ENCODE peak calls at places on chromosomes 13 and 19, in four cellular contexts. N is WTC11, J is GM12878, Z is HepG2. B is an unnamed sample.

GRCh38 chr19:50723069-50723468 is at the start of gene CLEC11A:
- DNase-seq in N (no peak), Z (no peak), J (no peak), B (no peak)

GRCh38 chr19:43872547-43873336 is 45.6 kb downstream of the ZNF283 start:
- DNase-seq in N (no peak), Z (no peak), J (no peak), B (no peak)

GRCh38 chr19:11577451-11578341 is at the start of gene ACP5:
- DNase-seq in N (no peak), J (no peak), Z (no peak), B (no peak)

GRCh38 chr19:31232871-31233270 is 116.4 kb downstream of the TSHZ3 start:
- DNase-seq in J (no peak), N (no peak), Z (no peak), B (no peak)

GRCh38 chr19:48635263-48635965 is 1.8 kb downstream of the DBP start:
- DNase-seq in N (peak), Z (no peak), J (no peak), B (peak)

GRCh38 chr13:21218351-21219043 is 42.0 kb downstream of the MRPL57 start:
- DNase-seq in N (no peak), Z (no peak), J (peak), B (no peak)

GRCh38 chr19:52622261-52622660 is 15.9 kb downstream of the ZNF83 start:
- DNase-seq in N (peak), Z (no peak), J (no peak), B (no peak)

GRCh38 chr13:39364797-39365468 is 238.1 kb downstream of the LHFPL6 start:
- DNase-seq in J (no peak), Z (peak), N (no peak), B (no peak)

GRCh38 chr13:28434934-28435333 is 60.0 kb downstream of the FLT1 start:
- DNase-seq in Z (no peak), N (no peak), J (no peak), B (no peak)

GRCh38 chr19:19649159-19649558 is 5.7 kb upstream of the GMIP start:
- DNase-seq in N (no peak), Z (no peak), J (no peak), B (no peak)

GRCh38 chr13:114004416-114005205 is 30.7 kb upstream of the C13orf46 start:
- DNase-seq in N (no peak), J (no peak), Z (peak), B (peak)

GRCh38 chr19:47778089-47778953 is at the start of gene SELENOW:
- DNase-seq in N (peak), J (peak), Z (peak), B (peak)

GRCh38 chr13:49112782-49113525 is 107.2 kb upstream of the MLNR start:
- DNase-seq in N (no peak), Z (no peak), J (no peak), B (peak)

GRCh38 chr19:33624586-33625153 is 2.9 kb downstream of the CHST8 start:
- DNase-seq in Z (no peak), J (no peak), N (no peak), B (no peak)

GRCh38 chr19:46109876-46110275 is 14.6 kb downstream of the IGFL3 start:
- DNase-seq in Z (no peak), N (no peak), J (no peak), B (no peak)

GRCh38 chr13:98458431-98458830 is 118.5 kb downstream of the STK24 start:
- DNase-seq in N (no peak), Z (no peak), J (no peak), B (no peak)

GRCh38 chr13:41782086-41782485 is 178.8 kb downstream of the VWA8 start:
- DNase-seq in J (no peak), N (no peak), Z (peak), B (no peak)

GRCh38 chr13:53920916-53921315 is 892.3 kb downstream of the OLFM4 start:
- DNase-seq in J (no peak), N (no peak), Z (no peak), B (no peak)

GRCh38 chr19:45640849-45641273 is 1.7 kb upstream of the EML2 start:
- DNase-seq in Z (peak), N (peak), J (no peak), B (peak)

GRCh38 chr19:42284066-42284501 is 15.0 kb downstream of the CIC start:
- DNase-seq in Z (no peak), J (no peak), N (peak), B (peak)

GRCh38 chr19:2543463-2544442 is 67.8 kb downstream of the GADD45B start:
- DNase-seq in J (no peak), Z (peak), N (peak), B (peak)

GRCh38 chr13:19606737-19607136 is 26.7 kb upstream of the MPHOSPH8 start:
- DNase-seq in Z (no peak), J (no peak), N (no peak), B (no peak)

GRCh38 chr13:45807520-45808099 is 43.9 kb downstream of the SIAH3 start:
- DNase-seq in Z (peak), N (peak), J (peak), B (peak)

GRCh38 chr13:32266130-32266529 is 49.0 kb downstream of the ZAR1L start:
- DNase-seq in J (no peak), Z (peak), N (no peak), B (no peak)

GRCh38 chr13:71704650-71705049 is 162.4 kb downstream of the DACH1 start:
- DNase-seq in N (no peak), Z (no peak), J (no peak), B (no peak)

GRCh38 chr19:4233282-4233853 is 4.0 kb downstream of the EBI3 start:
- DNase-seq in Z (peak), J (no peak), N (peak), B (peak)

GRCh38 chr13:26653310-26653709 is 95.8 kb downstream of the WASF3 start:
- DNase-seq in J (no peak), N (no peak), Z (no peak), B (no peak)

GRCh38 chr13:39536906-39537305 is 66.1 kb downstream of the LHFPL6 start:
- DNase-seq in J (no peak), N (no peak), Z (no peak), B (no peak)

GRCh38 chr13:95677564-95678386 is 836 bp downstream of the DNAJC3 start:
- DNase-seq in N (peak), J (no peak), Z (no peak), B (no peak)

GRCh38 chr19:23810496-23810895 is 51.8 kb upstream of the ZNF681 start:
- DNase-seq in N (no peak), J (no peak), Z (no peak), B (no peak)

GRCh38 chr19:5665781-5666513 is 14.4 kb downstream of the MICOS13 start:
- DNase-seq in Z (peak), N (no peak), J (peak), B (no peak)

GRCh38 chr19:11422163-11423068 is 3.3 kb upstream of the RGL3 start:
- DNase-seq in N (peak), J (peak), Z (no peak), B (no peak)

GRCh38 chr19:5718579-5719273 is 1.2 kb downstream of the LONP1 start:
- DNase-seq in N (no peak), J (peak), Z (peak), B (peak)

DNA sequence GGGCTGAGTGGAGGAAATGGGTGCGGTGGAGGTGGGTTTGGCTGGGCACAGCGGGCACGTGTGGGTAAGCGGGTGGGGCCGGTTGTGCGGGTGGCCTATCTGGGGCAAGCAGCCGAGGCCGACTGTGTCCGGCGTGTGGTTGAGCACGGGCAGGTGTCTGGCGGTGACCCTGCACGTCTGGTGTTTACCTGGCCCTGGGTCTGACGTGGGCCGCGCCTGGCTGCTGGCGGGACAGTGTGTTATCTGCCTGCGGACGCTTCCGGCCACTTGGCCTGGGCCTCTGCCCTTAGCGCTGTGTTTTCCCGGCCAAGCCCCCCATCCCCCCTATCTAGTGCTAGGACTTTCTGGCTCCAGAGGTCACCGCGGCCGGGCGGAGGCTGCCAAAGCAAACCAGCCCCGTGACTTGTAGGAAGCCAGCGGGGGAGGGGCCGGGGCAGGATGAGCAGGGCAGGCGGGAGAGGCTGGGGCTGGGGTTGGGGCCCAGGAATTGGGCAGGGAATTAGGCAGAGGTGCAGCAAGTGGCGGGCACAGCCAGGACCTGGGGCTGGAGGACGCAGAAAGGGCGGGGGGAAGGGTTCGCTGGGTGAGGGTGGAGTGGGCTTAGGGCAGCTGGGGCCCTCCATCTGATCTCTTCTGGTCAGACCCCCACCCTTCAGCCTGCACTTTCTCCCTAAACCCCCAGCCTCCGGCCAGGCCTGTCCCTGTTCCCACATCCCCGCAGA is 534 bp upstream of the HPN start:
- DNase-seq in N (peak), J (no peak), Z (peak), B (peak)
- TF ChIP-seq ESRRA in N (no peak), J (no peak), Z (peak), B (peak)

DNA sequence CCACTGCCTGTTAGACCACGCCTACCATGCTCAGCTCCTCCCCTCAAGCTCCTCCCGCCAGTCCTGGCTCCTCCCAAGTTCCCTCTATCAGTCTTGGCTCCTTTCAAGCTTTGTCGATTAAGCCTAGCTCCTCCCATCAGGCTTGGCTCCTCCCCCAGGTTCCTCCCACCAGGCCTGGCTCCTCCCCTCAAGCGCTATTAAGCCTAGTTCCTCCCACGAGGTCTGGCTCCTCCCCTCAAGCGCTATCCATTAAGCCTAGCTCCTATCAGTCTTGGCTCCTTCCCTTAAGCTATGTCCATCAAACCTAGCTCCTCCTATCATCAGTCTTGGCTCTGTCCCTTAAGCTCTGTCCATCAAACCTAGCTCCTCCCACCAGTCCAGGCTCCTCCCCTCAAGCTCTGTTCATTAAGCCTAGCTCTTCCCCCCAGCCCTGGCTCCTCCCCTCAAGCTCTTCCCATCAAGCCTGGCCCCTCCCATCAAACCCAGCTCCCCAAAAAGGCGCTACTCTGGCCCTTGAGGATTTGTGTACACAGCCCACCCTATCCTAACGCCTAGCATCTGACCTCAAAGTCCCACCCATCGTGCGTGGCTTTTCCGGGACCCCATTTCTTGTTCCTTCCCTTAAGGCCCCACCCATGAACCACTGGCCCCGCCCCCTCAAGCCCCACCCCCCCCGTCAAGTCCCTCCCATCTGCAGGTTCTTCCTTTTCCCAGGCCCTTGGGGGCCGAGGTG is 10.0 kb downstream of the CAMSAP3 start:
- DNase-seq in N (peak), Z (peak), J (peak), B (peak)
- TF ChIP-seq ETV6 in N (no peak), Z (no peak), J (no peak), B (no peak)

DNA sequence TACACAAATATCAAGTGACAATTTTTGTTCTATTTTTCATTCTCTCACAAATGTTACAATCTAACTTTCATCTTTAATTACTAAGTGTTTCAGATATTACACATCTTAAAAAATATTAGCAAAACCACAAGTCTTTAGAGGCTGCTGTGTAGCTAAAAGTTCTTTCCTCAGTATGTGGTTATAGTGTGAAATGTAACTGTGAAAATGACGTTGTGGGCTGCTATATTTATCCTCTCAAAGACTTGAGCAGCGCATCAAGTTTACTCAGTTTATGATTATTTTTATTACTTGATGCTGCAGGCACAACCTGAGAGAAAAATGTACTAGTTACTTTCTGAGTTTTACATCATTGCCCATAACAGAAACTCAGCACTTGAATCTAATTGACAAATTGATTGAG is 2860.6 kb upstream of the PCDH20 start:
- DNase-seq in N (no peak), Z (no peak), J (no peak), B (no peak)
- TF ChIP-seq ESRRA in N (no peak), Z (no peak), J (no peak), B (no peak)

GRCh38 chr19:10402441-10403038 is 802 bp downstream of the CDC37 start:
- DNase-seq in N (no peak), Z (peak), J (no peak), B (peak)
- TF ChIP-seq ETV6 in N (no peak), Z (peak), J (no peak), B (no peak)

GRCh38 chr13:50450279-50450678 is 393.2 kb downstream of the DLEU7 start:
- DNase-seq in J (no peak), Z (peak), N (no peak), B (no peak)

GRCh38 chr13:50451609-50452008 is 391.9 kb downstream of the DLEU7 start:
- DNase-seq in Z (no peak), N (no peak), J (no peak), B (no peak)

GRCh38 chr13:50452028-50452427 is 391.5 kb downstream of the DLEU7 start:
- DNase-seq in J (no peak), Z (no peak), N (no peak), B (no peak)

GRCh38 chr13:50449465-50449864 is 394.0 kb downstream of the DLEU7 start:
- DNase-seq in N (no peak), Z (no peak), J (no peak), B (no peak)

DNA sequence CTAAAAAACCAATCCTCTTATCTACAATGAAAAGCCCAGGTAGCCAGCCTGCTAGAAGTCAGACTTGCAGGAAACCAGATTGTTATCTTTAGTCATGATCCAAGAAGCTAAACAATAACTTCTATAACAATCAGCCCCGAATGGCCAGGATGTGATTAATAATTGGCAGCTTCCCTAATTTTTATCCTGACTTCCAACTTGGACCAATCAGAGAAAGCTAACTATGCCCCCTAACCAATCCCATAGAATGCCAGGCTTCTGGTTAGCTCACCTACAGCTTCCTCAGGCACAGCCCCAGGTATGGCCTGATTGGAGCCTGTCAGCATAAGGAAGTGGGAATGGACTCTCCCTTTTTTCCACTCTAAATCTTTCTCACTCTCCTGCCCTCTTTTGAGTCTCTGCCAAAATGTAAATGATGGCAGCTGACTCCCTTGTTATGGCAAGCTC is 394.9 kb downstream of the DLEU7 start:
- DNase-seq in Z (no peak), N (no peak), J (no peak), B (no peak)
- TF ChIP-seq ESRRA in Z (no peak), N (no peak), J (no peak), B (no peak)

DNA sequence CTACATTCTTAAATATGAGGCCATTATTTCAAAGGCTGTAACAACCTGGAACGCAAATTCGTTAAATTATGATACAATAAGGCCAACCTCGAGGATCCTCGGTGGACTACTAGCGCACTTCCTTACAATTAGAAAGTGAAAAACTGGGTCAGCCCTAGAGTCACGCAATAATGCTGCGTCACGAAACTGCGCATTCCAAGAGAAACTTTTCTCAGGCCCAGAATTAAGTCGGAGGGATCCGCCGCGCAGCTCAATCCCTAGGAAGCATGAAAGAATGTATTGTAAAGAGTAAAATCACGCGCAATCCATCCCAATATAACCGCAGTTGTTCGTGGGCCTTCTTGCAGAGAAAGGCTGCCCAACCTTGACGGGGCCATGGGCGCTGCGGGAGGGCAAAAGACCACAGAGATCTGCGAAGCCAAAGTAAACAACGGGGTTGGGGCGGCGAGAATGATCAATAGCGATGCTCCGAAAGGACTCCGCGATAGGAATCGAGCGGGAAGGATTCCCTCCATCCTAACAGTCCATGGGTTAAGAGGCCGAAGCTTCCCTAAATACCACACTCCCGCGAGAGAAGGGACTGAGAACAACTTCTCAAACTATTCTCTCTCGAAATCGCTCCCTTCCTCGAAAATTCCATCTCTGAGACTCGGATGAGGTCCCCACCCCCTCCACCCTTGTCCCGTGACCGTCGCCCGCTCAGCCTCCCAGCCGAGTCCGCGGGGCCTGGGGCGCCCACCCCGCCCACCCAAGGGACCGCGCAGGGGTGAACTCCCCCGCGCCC is 564 bp downstream of the SPART start:
- DNase-seq in Z (peak), N (peak), J (no peak), B (peak)
- TF ChIP-seq ETV6 in Z (no peak), N (no peak), J (no peak), B (no peak)

GRCh38 chr13:74052402-74052928 is 81.7 kb downstream of the KLF12 start:
- DNase-seq in Z (peak), N (peak), J (no peak), B (no peak)
- TF ChIP-seq ESRRA in Z (no peak), N (no peak), J (no peak), B (no peak)